ENCODE peak calls at places on chromosomes 13 and 19, in ten cellular contexts. One of them, this sample, is unnamed.

GRCh38 chr19:35249146-35249847 is 495 bp downstream of the LSR start:
- DNase-seq in GM12865: no peak
- DNase-seq in NCI-H2171: no peak
- DNase-seq in DMS53: peak
- DNase-seq in KG1: no peak
- DNase-seq in stimulated activated CD4-positive, alpha-beta T cell treated with anti-CD3 and anti-CD28 coated beads, TNF-alpha, amount 100 ng/mL, for 1 hour: no peak
- DNase-seq in OCI-LY7: peak
- DNase-seq in NCI-H2081: no peak
- DNase-seq in fibroblast of the conjunctiva: no peak
- DNase-seq in nucleus accumbens: no peak
- DNase-seq in this sample: no peak

GRCh38 chr19:48896191-48896720 is 2.3 kb downstream of the TULP2 start:
- DNase-seq in GM12865: peak
- DNase-seq in NCI-H2171: no peak
- DNase-seq in DMS53: peak
- DNase-seq in KG1: no peak
- DNase-seq in stimulated activated CD4-positive, alpha-beta T cell treated with anti-CD3 and anti-CD28 coated beads, TNF-alpha, amount 100 ng/mL, for 1 hour: peak
- DNase-seq in OCI-LY7: peak
- DNase-seq in NCI-H2081: no peak
- DNase-seq in fibroblast of the conjunctiva: no peak
- DNase-seq in nucleus accumbens: peak
- DNase-seq in this sample: no peak

GRCh38 chr19:1240925-1241324 is 626 bp upstream of the ATP5F1D start:
- DNase-seq in GM12865: no peak
- DNase-seq in NCI-H2171: no peak
- DNase-seq in DMS53: peak
- DNase-seq in KG1: no peak
- DNase-seq in stimulated activated CD4-positive, alpha-beta T cell treated with anti-CD3 and anti-CD28 coated beads, TNF-alpha, amount 100 ng/mL, for 1 hour: no peak
- DNase-seq in OCI-LY7: no peak
- DNase-seq in NCI-H2081: no peak
- DNase-seq in fibroblast of the conjunctiva: no peak
- DNase-seq in nucleus accumbens: no peak
- DNase-seq in this sample: no peak

GRCh38 chr19:55563261-55563690 is 17.4 kb downstream of the ZNF579 start:
- DNase-seq in GM12865: no peak
- DNase-seq in NCI-H2171: no peak
- DNase-seq in DMS53: peak
- DNase-seq in KG1: no peak
- DNase-seq in stimulated activated CD4-positive, alpha-beta T cell treated with anti-CD3 and anti-CD28 coated beads, TNF-alpha, amount 100 ng/mL, for 1 hour: no peak
- DNase-seq in OCI-LY7: no peak
- DNase-seq in NCI-H2081: no peak
- DNase-seq in fibroblast of the conjunctiva: no peak
- DNase-seq in nucleus accumbens: no peak
- DNase-seq in this sample: no peak

GRCh38 chr19:15448778-15449619 is 757 bp downstream of the WIZ start:
- DNase-seq in GM12865: peak
- DNase-seq in NCI-H2171: no peak
- DNase-seq in DMS53: peak
- DNase-seq in KG1: no peak
- DNase-seq in stimulated activated CD4-positive, alpha-beta T cell treated with anti-CD3 and anti-CD28 coated beads, TNF-alpha, amount 100 ng/mL, for 1 hour: no peak
- DNase-seq in OCI-LY7: peak
- DNase-seq in NCI-H2081: no peak
- DNase-seq in fibroblast of the conjunctiva: no peak
- DNase-seq in nucleus accumbens: no peak
- DNase-seq in this sample: no peak

GRCh38 chr13:110340812-110341444 is 33.8 kb downstream of the COL4A2 start:
- DNase-seq in GM12865: peak
- DNase-seq in NCI-H2171: no peak
- DNase-seq in DMS53: no peak
- DNase-seq in KG1: no peak
- DNase-seq in stimulated activated CD4-positive, alpha-beta T cell treated with anti-CD3 and anti-CD28 coated beads, TNF-alpha, amount 100 ng/mL, for 1 hour: peak
- DNase-seq in OCI-LY7: no peak
- DNase-seq in NCI-H2081: no peak
- DNase-seq in fibroblast of the conjunctiva: no peak
- DNase-seq in nucleus accumbens: no peak
- DNase-seq in this sample: peak

GRCh38 chr19:47445527-47445926 is 26.2 kb downstream of the SLC8A2 start:
- DNase-seq in GM12865: no peak
- DNase-seq in NCI-H2171: no peak
- DNase-seq in DMS53: peak
- DNase-seq in KG1: no peak
- DNase-seq in stimulated activated CD4-positive, alpha-beta T cell treated with anti-CD3 and anti-CD28 coated beads, TNF-alpha, amount 100 ng/mL, for 1 hour: no peak
- DNase-seq in OCI-LY7: no peak
- DNase-seq in NCI-H2081: no peak
- DNase-seq in fibroblast of the conjunctiva: no peak
- DNase-seq in nucleus accumbens: no peak
- DNase-seq in this sample: no peak

GRCh38 chr19:14556662-14557188 is 15.1 kb downstream of the NDUFB7 start:
- DNase-seq in GM12865: peak
- DNase-seq in NCI-H2171: no peak
- DNase-seq in DMS53: peak
- DNase-seq in KG1: peak
- DNase-seq in stimulated activated CD4-positive, alpha-beta T cell treated with anti-CD3 and anti-CD28 coated beads, TNF-alpha, amount 100 ng/mL, for 1 hour: peak
- DNase-seq in OCI-LY7: peak
- DNase-seq in NCI-H2081: peak
- DNase-seq in fibroblast of the conjunctiva: peak
- DNase-seq in nucleus accumbens: peak
- DNase-seq in this sample: peak

GRCh38 chr19:16619456-16619855 is 8.5 kb downstream of the MED26 start:
- DNase-seq in GM12865: no peak
- DNase-seq in NCI-H2171: no peak
- DNase-seq in DMS53: no peak
- DNase-seq in KG1: no peak
- DNase-seq in stimulated activated CD4-positive, alpha-beta T cell treated with anti-CD3 and anti-CD28 coated beads, TNF-alpha, amount 100 ng/mL, for 1 hour: no peak
- DNase-seq in OCI-LY7: no peak
- DNase-seq in NCI-H2081: no peak
- DNase-seq in fibroblast of the conjunctiva: no peak
- DNase-seq in nucleus accumbens: no peak
- DNase-seq in this sample: no peak

GRCh38 chr19:12804051-12804450 is 2.2 kb downstream of the THSD8 start:
- DNase-seq in GM12865: no peak
- DNase-seq in NCI-H2171: no peak
- DNase-seq in DMS53: no peak
- DNase-seq in KG1: no peak
- DNase-seq in stimulated activated CD4-positive, alpha-beta T cell treated with anti-CD3 and anti-CD28 coated beads, TNF-alpha, amount 100 ng/mL, for 1 hour: no peak
- DNase-seq in OCI-LY7: no peak
- DNase-seq in NCI-H2081: no peak
- DNase-seq in fibroblast of the conjunctiva: no peak
- DNase-seq in nucleus accumbens: no peak
- DNase-seq in this sample: no peak

GRCh38 chr19:58460039-58460438 is 6.8 kb upstream of the ZNF324 start:
- DNase-seq in GM12865: no peak
- DNase-seq in NCI-H2171: no peak
- DNase-seq in DMS53: no peak
- DNase-seq in KG1: no peak
- DNase-seq in stimulated activated CD4-positive, alpha-beta T cell treated with anti-CD3 and anti-CD28 coated beads, TNF-alpha, amount 100 ng/mL, for 1 hour: no peak
- DNase-seq in OCI-LY7: no peak
- DNase-seq in NCI-H2081: no peak
- DNase-seq in fibroblast of the conjunctiva: no peak
- DNase-seq in nucleus accumbens: no peak
- DNase-seq in this sample: no peak

GRCh38 chr13:39603424-39603947 is 493 bp upstream of the LHFPL6 start:
- DNase-seq in GM12865: peak
- DNase-seq in NCI-H2171: no peak
- DNase-seq in DMS53: peak
- DNase-seq in KG1: no peak
- DNase-seq in stimulated activated CD4-positive, alpha-beta T cell treated with anti-CD3 and anti-CD28 coated beads, TNF-alpha, amount 100 ng/mL, for 1 hour: no peak
- DNase-seq in OCI-LY7: no peak
- DNase-seq in NCI-H2081: no peak
- DNase-seq in fibroblast of the conjunctiva: no peak
- DNase-seq in nucleus accumbens: peak
- DNase-seq in this sample: no peak

GRCh38 chr13:25088562-25089221 is 7.2 kb upstream of the PABPC3 start:
- DNase-seq in GM12865: peak
- DNase-seq in NCI-H2171: no peak
- DNase-seq in DMS53: no peak
- DNase-seq in KG1: no peak
- DNase-seq in stimulated activated CD4-positive, alpha-beta T cell treated with anti-CD3 and anti-CD28 coated beads, TNF-alpha, amount 100 ng/mL, for 1 hour: no peak
- DNase-seq in OCI-LY7: peak
- DNase-seq in NCI-H2081: no peak
- DNase-seq in fibroblast of the conjunctiva: no peak
- DNase-seq in nucleus accumbens: no peak
- DNase-seq in this sample: no peak

GRCh38 chr19:50835103-50835784 is 1.9 kb upstream of the KLK15 start:
- DNase-seq in GM12865: no peak
- DNase-seq in NCI-H2171: peak
- DNase-seq in DMS53: peak
- DNase-seq in KG1: no peak
- DNase-seq in stimulated activated CD4-positive, alpha-beta T cell treated with anti-CD3 and anti-CD28 coated beads, TNF-alpha, amount 100 ng/mL, for 1 hour: no peak
- DNase-seq in OCI-LY7: no peak
- DNase-seq in NCI-H2081: peak
- DNase-seq in fibroblast of the conjunctiva: no peak
- DNase-seq in nucleus accumbens: no peak
- DNase-seq in this sample: no peak

GRCh38 chr13:102400619-102401125 is 1.2 kb downstream of the FGF14 start:
- DNase-seq in GM12865: no peak
- DNase-seq in NCI-H2171: no peak
- DNase-seq in DMS53: peak
- DNase-seq in KG1: no peak
- DNase-seq in stimulated activated CD4-positive, alpha-beta T cell treated with anti-CD3 and anti-CD28 coated beads, TNF-alpha, amount 100 ng/mL, for 1 hour: no peak
- DNase-seq in OCI-LY7: no peak
- DNase-seq in NCI-H2081: no peak
- DNase-seq in fibroblast of the conjunctiva: no peak
- DNase-seq in nucleus accumbens: peak
- DNase-seq in this sample: no peak

GRCh38 chr19:8265872-8266271 is 42.3 kb downstream of the CD320 start:
- DNase-seq in GM12865: no peak
- DNase-seq in NCI-H2171: no peak
- DNase-seq in DMS53: no peak
- DNase-seq in KG1: no peak
- DNase-seq in stimulated activated CD4-positive, alpha-beta T cell treated with anti-CD3 and anti-CD28 coated beads, TNF-alpha, amount 100 ng/mL, for 1 hour: no peak
- DNase-seq in OCI-LY7: no peak
- DNase-seq in NCI-H2081: no peak
- DNase-seq in fibroblast of the conjunctiva: no peak
- DNase-seq in nucleus accumbens: no peak
- DNase-seq in this sample: no peak

GRCh38 chr19:799076-799881 is 2.0 kb downstream of the PTBP1 start:
- DNase-seq in GM12865: peak
- DNase-seq in NCI-H2171: no peak
- DNase-seq in DMS53: peak
- DNase-seq in KG1: no peak
- DNase-seq in stimulated activated CD4-positive, alpha-beta T cell treated with anti-CD3 and anti-CD28 coated beads, TNF-alpha, amount 100 ng/mL, for 1 hour: no peak
- DNase-seq in OCI-LY7: peak
- DNase-seq in NCI-H2081: peak
- DNase-seq in fibroblast of the conjunctiva: no peak
- DNase-seq in nucleus accumbens: no peak
- DNase-seq in this sample: no peak

GRCh38 chr19:44745386-44745831 is 3.1 kb upstream of the BCL3 start:
- DNase-seq in GM12865: no peak
- DNase-seq in NCI-H2171: no peak
- DNase-seq in DMS53: peak
- DNase-seq in KG1: no peak
- DNase-seq in stimulated activated CD4-positive, alpha-beta T cell treated with anti-CD3 and anti-CD28 coated beads, TNF-alpha, amount 100 ng/mL, for 1 hour: no peak
- DNase-seq in OCI-LY7: no peak
- DNase-seq in NCI-H2081: no peak
- DNase-seq in fibroblast of the conjunctiva: peak
- DNase-seq in nucleus accumbens: no peak
- DNase-seq in this sample: no peak

GRCh38 chr19:610071-610800 is 20.6 kb downstream of the HCN2 start:
- DNase-seq in GM12865: peak
- DNase-seq in NCI-H2171: no peak
- DNase-seq in DMS53: no peak
- DNase-seq in KG1: no peak
- DNase-seq in stimulated activated CD4-positive, alpha-beta T cell treated with anti-CD3 and anti-CD28 coated beads, TNF-alpha, amount 100 ng/mL, for 1 hour: no peak
- DNase-seq in OCI-LY7: peak
- DNase-seq in NCI-H2081: peak
- DNase-seq in fibroblast of the conjunctiva: no peak
- DNase-seq in nucleus accumbens: no peak
- DNase-seq in this sample: peak

GRCh38 chr19:7870571-7871279 is 3.5 kb downstream of the PRR36 start:
- DNase-seq in GM12865: peak
- DNase-seq in NCI-H2171: peak
- DNase-seq in DMS53: peak
- DNase-seq in KG1: no peak
- DNase-seq in stimulated activated CD4-positive, alpha-beta T cell treated with anti-CD3 and anti-CD28 coated beads, TNF-alpha, amount 100 ng/mL, for 1 hour: no peak
- DNase-seq in OCI-LY7: peak
- DNase-seq in NCI-H2081: no peak
- DNase-seq in fibroblast of the conjunctiva: no peak
- DNase-seq in nucleus accumbens: peak
- DNase-seq in this sample: peak

GRCh38 chr19:1884291-1884718 is 991 bp downstream of the ABHD17A start:
- DNase-seq in GM12865: no peak
- DNase-seq in NCI-H2171: no peak
- DNase-seq in DMS53: no peak
- DNase-seq in KG1: no peak
- DNase-seq in stimulated activated CD4-positive, alpha-beta T cell treated with anti-CD3 and anti-CD28 coated beads, TNF-alpha, amount 100 ng/mL, for 1 hour: no peak
- DNase-seq in OCI-LY7: peak
- DNase-seq in NCI-H2081: no peak
- DNase-seq in fibroblast of the conjunctiva: no peak
- DNase-seq in nucleus accumbens: no peak
- DNase-seq in this sample: no peak

GRCh38 chr19:23823952-23824389 is 65.3 kb upstream of the ZNF681 start:
- DNase-seq in GM12865: peak
- DNase-seq in NCI-H2171: no peak
- DNase-seq in DMS53: peak
- DNase-seq in KG1: peak
- DNase-seq in stimulated activated CD4-positive, alpha-beta T cell treated with anti-CD3 and anti-CD28 coated beads, TNF-alpha, amount 100 ng/mL, for 1 hour: no peak
- DNase-seq in OCI-LY7: peak
- DNase-seq in NCI-H2081: peak
- DNase-seq in fibroblast of the conjunctiva: no peak
- DNase-seq in nucleus accumbens: no peak
- DNase-seq in this sample: no peak

GRCh38 chr13:48783181-48783630 is 129.5 kb downstream of the CYSLTR2 start:
- DNase-seq in GM12865: no peak
- DNase-seq in NCI-H2171: peak
- DNase-seq in DMS53: peak
- DNase-seq in KG1: peak
- DNase-seq in stimulated activated CD4-positive, alpha-beta T cell treated with anti-CD3 and anti-CD28 coated beads, TNF-alpha, amount 100 ng/mL, for 1 hour: no peak
- DNase-seq in OCI-LY7: no peak
- DNase-seq in NCI-H2081: no peak
- DNase-seq in fibroblast of the conjunctiva: peak
- DNase-seq in nucleus accumbens: peak
- DNase-seq in this sample: no peak

GRCh38 chr13:79402074-79402635 is 3.9 kb downstream of the RBM26 start:
- DNase-seq in GM12865: no peak
- DNase-seq in NCI-H2171: no peak
- DNase-seq in DMS53: no peak
- DNase-seq in KG1: no peak
- DNase-seq in stimulated activated CD4-positive, alpha-beta T cell treated with anti-CD3 and anti-CD28 coated beads, TNF-alpha, amount 100 ng/mL, for 1 hour: no peak
- DNase-seq in OCI-LY7: no peak
- DNase-seq in NCI-H2081: no peak
- DNase-seq in fibroblast of the conjunctiva: no peak
- DNase-seq in nucleus accumbens: no peak
- DNase-seq in this sample: no peak

GRCh38 chr13:76361868-76362267 is 524.3 kb downstream of the KCTD12 start:
- DNase-seq in GM12865: no peak
- DNase-seq in NCI-H2171: no peak
- DNase-seq in DMS53: no peak
- DNase-seq in KG1: no peak
- DNase-seq in stimulated activated CD4-positive, alpha-beta T cell treated with anti-CD3 and anti-CD28 coated beads, TNF-alpha, amount 100 ng/mL, for 1 hour: no peak
- DNase-seq in OCI-LY7: no peak
- DNase-seq in NCI-H2081: no peak
- DNase-seq in fibroblast of the conjunctiva: no peak
- DNase-seq in nucleus accumbens: no peak
- DNase-seq in this sample: no peak

GRCh38 chr19:45294291-45295029 is 28.2 kb downstream of the CKM start:
- DNase-seq in GM12865: no peak
- DNase-seq in NCI-H2171: no peak
- DNase-seq in DMS53: peak
- DNase-seq in KG1: no peak
- DNase-seq in stimulated activated CD4-positive, alpha-beta T cell treated with anti-CD3 and anti-CD28 coated beads, TNF-alpha, amount 100 ng/mL, for 1 hour: no peak
- DNase-seq in OCI-LY7: no peak
- DNase-seq in NCI-H2081: no peak
- DNase-seq in fibroblast of the conjunctiva: no peak
- DNase-seq in nucleus accumbens: peak
- DNase-seq in this sample: no peak

GRCh38 chr13:98826156-98826555 is 73.7 kb upstream of the SLC15A1 start:
- DNase-seq in GM12865: no peak
- DNase-seq in NCI-H2171: peak
- DNase-seq in DMS53: no peak
- DNase-seq in KG1: no peak
- DNase-seq in stimulated activated CD4-positive, alpha-beta T cell treated with anti-CD3 and anti-CD28 coated beads, TNF-alpha, amount 100 ng/mL, for 1 hour: no peak
- DNase-seq in OCI-LY7: peak
- DNase-seq in NCI-H2081: no peak
- DNase-seq in fibroblast of the conjunctiva: no peak
- DNase-seq in nucleus accumbens: no peak
- DNase-seq in this sample: no peak

GRCh38 chr19:41409288-41409687 is 11.7 kb downstream of the BCKDHA start:
- DNase-seq in GM12865: peak
- DNase-seq in NCI-H2171: no peak
- DNase-seq in DMS53: peak
- DNase-seq in KG1: no peak
- DNase-seq in stimulated activated CD4-positive, alpha-beta T cell treated with anti-CD3 and anti-CD28 coated beads, TNF-alpha, amount 100 ng/mL, for 1 hour: no peak
- DNase-seq in OCI-LY7: no peak
- DNase-seq in NCI-H2081: no peak
- DNase-seq in fibroblast of the conjunctiva: no peak
- DNase-seq in nucleus accumbens: no peak
- DNase-seq in this sample: no peak